ENCODE peak calls at places on chromosomes 1 and 21, in four cellular contexts. B is activated CD4-positive, alpha-beta T cell treated with anti-CD3 and anti-CD28 coated beads, Interleukin-2, amount 50 U/mL, for 1 hour; Q is stimulated activated CD8-positive, alpha-beta memory T cell treated with anti-CD3 and anti-CD28 coated beads, Interleukin-4, amount 100 ng/mL, for 1 hour; S is NCI-H446. H is an unnamed sample.

GRCh38 chr1:100441651-100442050 is 89.3 kb downstream of the CDC14A start:
- DNase-seq in B (no peak), Q (no peak), S (no peak), H (no peak)

GRCh38 chr1:60988827-60989363 is 93.5 kb upstream of the NFIA start:
- DNase-seq in B (no peak), Q (no peak), S (no peak), H (peak)

GRCh38 chr1:205913451-205914204 is 29.6 kb downstream of the SLC26A9 start:
- DNase-seq in B (no peak), Q (no peak), S (peak), H (peak)

GRCh38 chr1:180901221-180901990 is 11.3 kb upstream of the KIAA1614 start:
- DNase-seq in B (no peak), Q (no peak), S (no peak), H (no peak)

GRCh38 chr1:91948501-91949355 is 473 bp upstream of the BRDT start:
- DNase-seq in B (peak), Q (no peak), S (no peak), H (no peak)

GRCh38 chr1:165841582-165842362 is 14.4 kb downstream of the UCK2 start:
- DNase-seq in B (no peak), Q (no peak), S (no peak), H (no peak)

GRCh38 chr21:42683371-42684108 is 30.1 kb downstream of the PDE9A start:
- DNase-seq in B (peak), Q (no peak), S (no peak), H (no peak)

GRCh38 chr1:151213560-151213959 is 15.2 kb downstream of the PIP5K1A start:
- DNase-seq in B (no peak), Q (no peak), S (no peak), H (no peak)

GRCh38 chr1:46532498-46533178 is 18.8 kb downstream of the KNCN start:
- DNase-seq in B (peak), Q (peak), S (peak), H (no peak)

GRCh38 chr1:53590581-53591515 is 131.6 kb downstream of the DMRTB1 start:
- DNase-seq in B (no peak), Q (no peak), S (no peak), H (no peak)

GRCh38 chr1:40383095-40383487 is 9.6 kb downstream of the SMAP2 start:
- DNase-seq in B (no peak), Q (no peak), S (no peak), H (no peak)

GRCh38 chr1:211183924-211184323 is 50.0 kb upstream of the KCNH1 start:
- DNase-seq in B (no peak), Q (no peak), S (no peak), H (peak)

GRCh38 chr1:228114827-228115226 is 5.7 kb upstream of the MRPL55 start:
- DNase-seq in B (no peak), Q (no peak), S (no peak), H (no peak)

GRCh38 chr1:3135073-3135745 is 66.2 kb downstream of the PRDM16 start:
- DNase-seq in B (no peak), Q (no peak), S (no peak), H (no peak)

GRCh38 chr1:156124557-156125483 is 10.3 kb downstream of the LMNA start:
- DNase-seq in B (peak), Q (no peak), S (no peak), H (no peak)

GRCh38 chr1:21891621-21892479 is 45.3 kb downstream of the HSPG2 start:
- DNase-seq in B (no peak), Q (no peak), S (no peak), H (no peak)

GRCh38 chr1:171716620-171717019 is 25.2 kb downstream of the VAMP4 start:
- DNase-seq in B (no peak), Q (no peak), S (no peak), H (no peak)

GRCh38 chr1:169390303-169390702 is 22.3 kb downstream of the BLZF1 start:
- DNase-seq in B (no peak), Q (no peak), S (no peak), H (no peak)

GRCh38 chr1:32773764-32774463 is 43.2 kb downstream of the YARS1 start:
- DNase-seq in B (no peak), Q (no peak), S (no peak), H (no peak)

GRCh38 chr1:14578156-14578555 is 20.3 kb upstream of the KAZN start:
- DNase-seq in B (no peak), Q (no peak), S (no peak), H (no peak)

GRCh38 chr1:29531596-29531995 is 295.3 kb downstream of the PTPRU start:
- DNase-seq in B (no peak), Q (no peak), S (no peak), H (no peak)

GRCh38 chr1:94258873-94259331 is 21.5 kb upstream of the ARHGAP29 start:
- DNase-seq in B (no peak), Q (no peak), S (no peak), H (no peak)

H was measured in DMS 273 treated with DMSO at 0.1 percent for 48 hours.